ENCODE peak calls at places on chromosomes 4 and X, in four cellular contexts. A is cardiac fibroblast, X is LoVo, V is left lung. W is an unnamed sample.

GRCh38 chr4:124061413-124061812 is 651.1 kb downstream of the ANKRD50 start:
- DNase-seq in A (peak; percentile 88), V (no peak), X (no peak), W (peak; percentile 96)

GRCh38 chr4:169723207-169723606 is 34.5 kb downstream of the HPF1 start:
- DNase-seq in X (no peak), A (peak; percentile 33), V (no peak), W (peak; percentile 25)

GRCh38 chrX:140504371-140505324 is at the start of gene SOX3:
- DNase-seq in V (no peak), A (peak; percentile 0), X (no peak), W (no peak)

GRCh38 chr4:3524920-3525319 is 7.3 kb downstream of the LRPAP1 start:
- DNase-seq in X (no peak), V (peak; percentile 53), A (no peak), W (no peak)

GRCh38 chr4:53541577-53542206 is 49.6 kb downstream of the LNX1 start:
- DNase-seq in V (no peak), X (no peak), A (peak; percentile 92), W (peak; percentile 93)

GRCh38 chr4:76090241-76090691 is 15.8 kb downstream of the ART3 start:
- DNase-seq in A (peak; percentile 81), V (no peak), X (no peak), W (peak; percentile 100)

GRCh38 chr4:88737304-88738015 is 39.8 kb upstream of the NAP1L5 start:
- DNase-seq in A (no peak), V (no peak), X (no peak), W (peak; percentile 85)

GRCh38 chr4:183503497-183504063 is 1.3 kb upstream of the ING2 start:
- DNase-seq in X (no peak), A (no peak), V (peak; percentile 76), W (no peak)

GRCh38 chr4:144903953-144904711 is 193.9 kb downstream of the ANAPC10 start:
- DNase-seq in V (no peak), X (no peak), A (peak; percentile 69), W (peak; percentile 75)

GRCh38 chrX:45434231-45434630 is 233.6 kb upstream of the DIPK2B start:
- DNase-seq in V (no peak), X (no peak), A (no peak), W (no peak)

GRCh38 chr4:123104275-123104674 is 181.9 kb upstream of the NUDT6 start:
- DNase-seq in V (no peak), A (peak; percentile 26), X (no peak), W (peak; percentile 18)

GRCh38 chr4:42568610-42569207 is 88.2 kb downstream of the ATP8A1 start:
- DNase-seq in X (peak; percentile 70), V (no peak), A (peak; percentile 81), W (peak; percentile 52)

GRCh38 chr4:86356831-86357230 is 3.0 kb downstream of the MAPK10 start:
- DNase-seq in A (no peak), V (no peak), X (no peak), W (no peak)

GRCh38 chr4:41364871-41365270 is 108.1 kb downstream of the UCHL1 start:
- DNase-seq in V (no peak), X (no peak), A (no peak), W (peak; percentile 32)